ENCODE peak calls at places on chromosome 21, in four cellular contexts. One of them, this sample, is unnamed.
A peak's percentile ranks its signal among the peaks of the same experiment; 100 is the strongest.

GRCh38 chr21:16420086-16420724 is 690.4 kb downstream of the USP25 start:
- DNase-seq in A549: no peak
- DNase-seq in GM12878: no peak
- DNase-seq in K562: no peak
- DNase-seq in this sample: peak; percentile 9

GRCh38 chr21:19535356-19535755 is 1131.8 kb upstream of the TMPRSS15 start:
- DNase-seq in K562: peak; percentile 27
- DNase-seq in GM12878: no peak
- DNase-seq in A549: no peak
- DNase-seq in this sample: no peak

GRCh38 chr21:43758811-43759210 is 17.3 kb downstream of the CSTB start:
- DNase-seq in K562: no peak
- DNase-seq in A549: no peak
- DNase-seq in GM12878: no peak
- DNase-seq in this sample: no peak

GRCh38 chr21:42269382-42269781 is 45.8 kb downstream of the TFF3 start:
- DNase-seq in A549: no peak
- DNase-seq in K562: no peak
- DNase-seq in GM12878: no peak
- DNase-seq in this sample: no peak

GRCh38 chr21:20875741-20876140 is 122.5 kb upstream of the NCAM2 start:
- DNase-seq in K562: no peak
- DNase-seq in A549: no peak
- DNase-seq in GM12878: no peak
- DNase-seq in this sample: no peak

GRCh38 chr21:42162831-42163510 is 56.0 kb upstream of the ABCG1 start:
- DNase-seq in A549: no peak
- DNase-seq in GM12878: no peak
- DNase-seq in K562: no peak
- DNase-seq in this sample: no peak

GRCh38 chr21:37459575-37459974 is 93.0 kb downstream of the DYRK1A start:
- DNase-seq in A549: no peak
- DNase-seq in GM12878: no peak
- DNase-seq in K562: no peak
- DNase-seq in this sample: no peak

GRCh38 chr21:38148046-38148445 is 108.7 kb upstream of the KCNJ15 start:
- DNase-seq in A549: no peak
- DNase-seq in K562: no peak
- DNase-seq in GM12878: no peak
- DNase-seq in this sample: no peak

GRCh38 chr21:43370888-43371570 is 55.9 kb downstream of the SIK1 start:
- DNase-seq in K562: no peak
- DNase-seq in A549: no peak
- DNase-seq in GM12878: no peak
- DNase-seq in this sample: no peak

GRCh38 chr21:43262427-43262826 is 93.6 kb downstream of the CRYAA start:
- DNase-seq in GM12878: no peak
- DNase-seq in K562: no peak
- DNase-seq in A549: no peak
- DNase-seq in this sample: no peak

GRCh38 chr21:26055841-26056264 is 114.7 kb downstream of the APP start:
- DNase-seq in K562: no peak
- DNase-seq in A549: no peak
- DNase-seq in GM12878: no peak
- DNase-seq in this sample: no peak

GRCh38 chr21:33229776-33230517 is at the start of gene IFNAR2:
- DNase-seq in GM12878: no peak
- DNase-seq in K562: peak; percentile 85
- DNase-seq in A549: peak; percentile 72
- DNase-seq in this sample: peak; percentile 40

GRCh38 chr21:15617968-15618367 is 111.8 kb upstream of the USP25 start:
- DNase-seq in GM12878: no peak
- DNase-seq in K562: no peak
- DNase-seq in A549: no peak
- DNase-seq in this sample: no peak

GRCh38 chr21:42763578-42764442 is 110.4 kb downstream of the PDE9A start:
- DNase-seq in GM12878: no peak
- DNase-seq in K562: peak; percentile 34
- DNase-seq in A549: no peak
- DNase-seq in this sample: no peak

GRCh38 chr21:14275806-14276205 is 59.8 kb downstream of the RBM11 start:
- DNase-seq in A549: no peak
- DNase-seq in K562: no peak
- DNase-seq in GM12878: no peak
- DNase-seq in this sample: no peak

GRCh38 chr21:26842976-26843911 is 2.0 kb downstream of the ADAMTS1 start:
- DNase-seq in K562: no peak
- DNase-seq in A549: no peak
- DNase-seq in GM12878: no peak
- DNase-seq in this sample: no peak

GRCh38 chr21:17613242-17613676 is 558 bp upstream of the BTG3 start:
- DNase-seq in A549: no peak
- DNase-seq in GM12878: no peak
- DNase-seq in K562: no peak
- DNase-seq in this sample: no peak

GRCh38 chr21:30577766-30578165 is 12.4 kb downstream of the KRTAP22-2 start:
- DNase-seq in A549: no peak
- DNase-seq in K562: no peak
- DNase-seq in GM12878: no peak
- DNase-seq in this sample: no peak

GRCh38 chr21:35044770-35045538 is 4.1 kb downstream of the RUNX1 start:
- DNase-seq in GM12878: no peak
- DNase-seq in K562: no peak
- DNase-seq in A549: no peak
- DNase-seq in this sample: no peak

GRCh38 chr21:16851054-16851453 is 661.8 kb upstream of the CXADR start:
- DNase-seq in K562: no peak
- DNase-seq in GM12878: no peak
- DNase-seq in A549: no peak
- DNase-seq in this sample: peak; percentile 1

GRCh38 chr21:36419996-36420395 is 34.8 kb downstream of the CHAF1B start:
- DNase-seq in A549: peak; percentile 84
- DNase-seq in GM12878: no peak
- DNase-seq in K562: peak; percentile 92
- DNase-seq in this sample: peak; percentile 63

GRCh38 chr21:36423772-36424433 is 38.7 kb downstream of the CHAF1B start:
- DNase-seq in K562: no peak
- DNase-seq in GM12878: no peak
- DNase-seq in A549: no peak
- DNase-seq in this sample: no peak

GRCh38 chr21:36420571-36421339 is 35.6 kb downstream of the CHAF1B start:
- DNase-seq in GM12878: no peak
- DNase-seq in K562: no peak
- DNase-seq in A549: no peak
- DNase-seq in this sample: no peak

GRCh38 chr21:36424592-36424991 is 39.4 kb downstream of the CHAF1B start:
- DNase-seq in K562: no peak
- DNase-seq in GM12878: no peak
- DNase-seq in A549: no peak
- DNase-seq in this sample: no peak

GRCh38 chr21:36422279-36423098 is 37.3 kb downstream of the CHAF1B start:
- DNase-seq in A549: peak; percentile 54
- DNase-seq in K562: peak; percentile 89
- DNase-seq in GM12878: no peak
- DNase-seq in this sample: peak; percentile 40
- TF ChIP-seq MAX in A549: peak; percentile 24
- TF ChIP-seq MAX in K562: no peak
- TF ChIP-seq MAX in GM12878: no peak
- TF ChIP-seq MAX in this sample: no peak

GRCh38 chr21:45748593-45748992 is 105.1 kb downstream of the PCBP3 start:
- DNase-seq in GM12878: no peak
- DNase-seq in A549: no peak
- DNase-seq in K562: no peak
- DNase-seq in this sample: no peak

GRCh38 chr21:45749974-45750373 is 106.4 kb downstream of the PCBP3 start:
- DNase-seq in K562: no peak
- DNase-seq in A549: no peak
- DNase-seq in GM12878: no peak
- DNase-seq in this sample: no peak

GRCh38 chr21:45747802-45748445 is 104.4 kb downstream of the PCBP3 start:
- DNase-seq in A549: peak; percentile 38
- DNase-seq in K562: no peak
- DNase-seq in GM12878: no peak
- DNase-seq in this sample: no peak

GRCh38 chr21:45745256-45745655 is 101.7 kb downstream of the PCBP3 start:
- DNase-seq in K562: no peak
- DNase-seq in A549: no peak
- DNase-seq in GM12878: no peak
- DNase-seq in this sample: no peak

DNA sequence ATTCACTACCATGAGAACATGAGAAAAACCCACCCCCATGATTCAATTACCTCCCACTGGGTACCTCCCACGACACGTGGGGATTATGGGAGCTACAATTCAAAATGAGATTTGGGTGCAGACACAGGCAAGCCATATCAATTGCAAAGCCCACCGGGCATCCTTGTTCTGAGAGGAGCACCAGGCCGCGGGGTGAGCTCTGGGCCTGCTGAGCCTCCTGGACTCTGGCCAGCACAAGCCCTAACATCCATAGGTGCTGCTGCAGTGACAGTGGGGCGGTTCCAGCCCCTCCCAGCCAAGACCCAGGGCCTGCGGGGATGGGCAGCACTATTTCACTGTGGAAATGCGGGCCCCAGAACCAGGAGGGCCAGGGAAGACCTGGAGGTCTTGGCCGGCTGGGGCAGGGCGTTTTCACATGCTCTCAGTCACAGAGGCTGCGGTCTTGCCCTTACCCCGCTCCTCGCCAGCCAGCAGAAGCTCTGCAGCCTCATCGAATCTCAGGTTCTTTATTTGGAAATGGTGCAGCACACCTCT is 103.8 kb downstream of the PCBP3 start:
- DNase-seq in K562: no peak
- DNase-seq in A549: no peak
- DNase-seq in GM12878: no peak
- DNase-seq in this sample: no peak
- TF ChIP-seq BHLHE40 in K562: no peak
- TF ChIP-seq BHLHE40 in A549: no peak
- TF ChIP-seq BHLHE40 in GM12878: no peak
- TF ChIP-seq BHLHE40 in this sample: no peak

DNA sequence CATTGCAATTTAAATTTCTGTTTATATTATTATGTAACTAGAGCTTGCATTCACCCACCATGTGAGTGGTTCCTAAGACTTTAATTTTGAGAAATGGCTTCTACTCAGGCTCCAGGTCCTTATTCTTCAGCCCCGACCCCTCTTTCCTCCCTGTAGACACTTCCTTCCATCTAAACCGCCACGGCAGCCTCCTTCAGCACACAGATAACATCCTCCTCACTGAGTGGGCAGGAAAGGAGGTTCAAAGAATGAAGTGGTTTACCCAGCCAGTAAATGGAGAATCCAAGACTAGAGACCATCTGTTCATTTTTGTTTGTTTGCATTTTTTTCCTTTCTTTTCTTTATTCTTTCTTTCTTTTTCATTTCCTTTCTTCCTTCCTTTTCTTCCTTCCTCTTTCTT is 37.1 kb upstream of the SOD1 start:
- DNase-seq in GM12878: no peak
- DNase-seq in K562: no peak
- DNase-seq in A549: no peak
- DNase-seq in this sample: no peak
- TF ChIP-seq MAX in GM12878: no peak
- TF ChIP-seq MAX in K562: no peak
- TF ChIP-seq MAX in A549: no peak
- TF ChIP-seq MAX in this sample: no peak

GRCh38 chr21:28794341-28794970 is 198.2 kb downstream of the LTN1 start:
- DNase-seq in A549: no peak
- DNase-seq in GM12878: no peak
- DNase-seq in K562: no peak
- DNase-seq in this sample: no peak
- TF ChIP-seq BHLHE40 in A549: no peak
- TF ChIP-seq BHLHE40 in GM12878: no peak
- TF ChIP-seq BHLHE40 in K562: no peak
- TF ChIP-seq BHLHE40 in this sample: no peak

GRCh38 chr21:39802226-39802625 is 57.2 kb downstream of the IGSF5 start:
- DNase-seq in GM12878: no peak
- DNase-seq in K562: no peak
- DNase-seq in A549: no peak
- DNase-seq in this sample: no peak

GRCh38 chr21:39804264-39804663 is 59.3 kb downstream of the IGSF5 start:
- DNase-seq in GM12878: no peak
- DNase-seq in K562: no peak
- DNase-seq in A549: no peak
- DNase-seq in this sample: no peak

GRCh38 chr21:39803393-39803792 is 58.4 kb downstream of the IGSF5 start:
- DNase-seq in A549: no peak
- DNase-seq in GM12878: no peak
- DNase-seq in K562: no peak
- DNase-seq in this sample: no peak

GRCh38 chr21:39807738-39808137 is 59.5 kb upstream of the PCP4 start:
- DNase-seq in A549: no peak
- DNase-seq in GM12878: no peak
- DNase-seq in K562: no peak
- DNase-seq in this sample: no peak

GRCh38 chr21:39805983-39806382 is 61.0 kb downstream of the IGSF5 start:
- DNase-seq in A549: no peak
- DNase-seq in K562: no peak
- DNase-seq in GM12878: no peak
- DNase-seq in this sample: no peak
- TF ChIP-seq MAX in A549: no peak
- TF ChIP-seq MAX in K562: no peak
- TF ChIP-seq MAX in GM12878: no peak
- TF ChIP-seq MAX in this sample: no peak

This sample was measured in HepG2.